ENCODE peak calls at places on chromosomes 12 and 14, in nine cellular contexts. One of them, this sample, is unnamed.

GRCh38 chr12:79766705-79767464 is 76.1 kb upstream of the PAWR start:
- DNase-seq in MCF 10A: no peak
- DNase-seq in astrocyte of the spinal cord: peak
- DNase-seq in bronchial epithelial cell: no peak
- DNase-seq in natural killer cell: no peak
- DNase-seq in cardiac fibroblast: no peak
- DNase-seq in osteoblast: no peak
- DNase-seq in neural progenitor cell: no peak
- DNase-seq in AG04450: no peak
- DNase-seq in this sample: no peak

GRCh38 chr12:69170293-69170692 is 69.1 kb upstream of the CPSF6 start:
- DNase-seq in osteoblast: no peak
- DNase-seq in astrocyte of the spinal cord: no peak
- DNase-seq in cardiac fibroblast: no peak
- DNase-seq in natural killer cell: no peak
- DNase-seq in MCF 10A: no peak
- DNase-seq in AG04450: no peak
- DNase-seq in neural progenitor cell: no peak
- DNase-seq in bronchial epithelial cell: no peak
- DNase-seq in this sample: no peak

GRCh38 chr12:9933966-9934365 is 1.8 kb upstream of the CLEC2A start:
- DNase-seq in cardiac fibroblast: no peak
- DNase-seq in neural progenitor cell: no peak
- DNase-seq in AG04450: no peak
- DNase-seq in osteoblast: no peak
- DNase-seq in bronchial epithelial cell: no peak
- DNase-seq in MCF 10A: no peak
- DNase-seq in astrocyte of the spinal cord: no peak
- DNase-seq in natural killer cell: no peak
- DNase-seq in this sample: no peak

GRCh38 chr14:65241125-65241752 is 138.9 kb upstream of the MAX start:
- DNase-seq in AG04450: no peak
- DNase-seq in neural progenitor cell: no peak
- DNase-seq in MCF 10A: no peak
- DNase-seq in astrocyte of the spinal cord: no peak
- DNase-seq in osteoblast: no peak
- DNase-seq in natural killer cell: no peak
- DNase-seq in cardiac fibroblast: no peak
- DNase-seq in bronchial epithelial cell: no peak
- DNase-seq in this sample: no peak

GRCh38 chr14:105273062-105273461 is 24.7 kb downstream of the BTBD6 start:
- DNase-seq in osteoblast: peak
- DNase-seq in cardiac fibroblast: no peak
- DNase-seq in neural progenitor cell: no peak
- DNase-seq in AG04450: no peak
- DNase-seq in MCF 10A: no peak
- DNase-seq in astrocyte of the spinal cord: no peak
- DNase-seq in bronchial epithelial cell: peak
- DNase-seq in natural killer cell: no peak
- DNase-seq in this sample: no peak

GRCh38 chr12:27525373-27525772 is 1.4 kb downstream of the PPFIBP1 start:
- DNase-seq in AG04450: no peak
- DNase-seq in osteoblast: no peak
- DNase-seq in astrocyte of the spinal cord: peak
- DNase-seq in MCF 10A: peak
- DNase-seq in neural progenitor cell: peak
- DNase-seq in natural killer cell: no peak
- DNase-seq in bronchial epithelial cell: peak
- DNase-seq in cardiac fibroblast: peak
- DNase-seq in this sample: no peak

GRCh38 chr12:32270818-32271710 is 128.3 kb upstream of the FGD4 start:
- DNase-seq in cardiac fibroblast: peak
- DNase-seq in MCF 10A: no peak
- DNase-seq in neural progenitor cell: peak
- DNase-seq in bronchial epithelial cell: peak
- DNase-seq in AG04450: no peak
- DNase-seq in astrocyte of the spinal cord: peak
- DNase-seq in natural killer cell: no peak
- DNase-seq in osteoblast: peak
- DNase-seq in this sample: no peak

GRCh38 chr12:50102186-50102585 is 1.6 kb upstream of the GPD1 start:
- DNase-seq in cardiac fibroblast: no peak
- DNase-seq in bronchial epithelial cell: no peak
- DNase-seq in osteoblast: no peak
- DNase-seq in AG04450: no peak
- DNase-seq in natural killer cell: no peak
- DNase-seq in neural progenitor cell: no peak
- DNase-seq in astrocyte of the spinal cord: no peak
- DNase-seq in MCF 10A: no peak
- DNase-seq in this sample: no peak

GRCh38 chr14:72892103-72892878 is 1.6 kb downstream of the DPF3 start:
- DNase-seq in osteoblast: peak
- DNase-seq in cardiac fibroblast: peak
- DNase-seq in AG04450: no peak
- DNase-seq in bronchial epithelial cell: no peak
- DNase-seq in astrocyte of the spinal cord: peak
- DNase-seq in MCF 10A: no peak
- DNase-seq in neural progenitor cell: peak
- DNase-seq in natural killer cell: no peak
- DNase-seq in this sample: no peak

GRCh38 chr12:32155911-32156585 is 49.4 kb downstream of the BICD1 start:
- DNase-seq in osteoblast: no peak
- DNase-seq in AG04450: no peak
- DNase-seq in astrocyte of the spinal cord: no peak
- DNase-seq in cardiac fibroblast: no peak
- DNase-seq in bronchial epithelial cell: peak
- DNase-seq in MCF 10A: no peak
- DNase-seq in natural killer cell: no peak
- DNase-seq in neural progenitor cell: no peak
- DNase-seq in this sample: no peak

GRCh38 chr12:44873898-44874297 is 2.2 kb downstream of the NELL2 start:
- DNase-seq in neural progenitor cell: no peak
- DNase-seq in osteoblast: peak
- DNase-seq in MCF 10A: peak
- DNase-seq in AG04450: no peak
- DNase-seq in bronchial epithelial cell: no peak
- DNase-seq in natural killer cell: no peak
- DNase-seq in astrocyte of the spinal cord: peak
- DNase-seq in cardiac fibroblast: peak
- DNase-seq in this sample: no peak

GRCh38 chr12:34401659-34402227 is 379.4 kb downstream of the ALG10 start:
- DNase-seq in osteoblast: no peak
- DNase-seq in neural progenitor cell: no peak
- DNase-seq in AG04450: no peak
- DNase-seq in bronchial epithelial cell: no peak
- DNase-seq in cardiac fibroblast: no peak
- DNase-seq in MCF 10A: no peak
- DNase-seq in natural killer cell: peak
- DNase-seq in astrocyte of the spinal cord: no peak
- DNase-seq in this sample: peak

GRCh38 chr12:108371801-108372344 is 32.8 kb upstream of the CMKLR1 start:
- DNase-seq in neural progenitor cell: no peak
- DNase-seq in cardiac fibroblast: peak
- DNase-seq in osteoblast: peak
- DNase-seq in MCF 10A: peak
- DNase-seq in AG04450: no peak
- DNase-seq in natural killer cell: no peak
- DNase-seq in bronchial epithelial cell: no peak
- DNase-seq in astrocyte of the spinal cord: peak
- DNase-seq in this sample: no peak

GRCh38 chr12:20445693-20446092 is 77.4 kb downstream of the PDE3A start:
- DNase-seq in osteoblast: no peak
- DNase-seq in bronchial epithelial cell: no peak
- DNase-seq in cardiac fibroblast: peak
- DNase-seq in AG04450: no peak
- DNase-seq in astrocyte of the spinal cord: peak
- DNase-seq in MCF 10A: no peak
- DNase-seq in natural killer cell: no peak
- DNase-seq in neural progenitor cell: no peak
- DNase-seq in this sample: no peak

DNA sequence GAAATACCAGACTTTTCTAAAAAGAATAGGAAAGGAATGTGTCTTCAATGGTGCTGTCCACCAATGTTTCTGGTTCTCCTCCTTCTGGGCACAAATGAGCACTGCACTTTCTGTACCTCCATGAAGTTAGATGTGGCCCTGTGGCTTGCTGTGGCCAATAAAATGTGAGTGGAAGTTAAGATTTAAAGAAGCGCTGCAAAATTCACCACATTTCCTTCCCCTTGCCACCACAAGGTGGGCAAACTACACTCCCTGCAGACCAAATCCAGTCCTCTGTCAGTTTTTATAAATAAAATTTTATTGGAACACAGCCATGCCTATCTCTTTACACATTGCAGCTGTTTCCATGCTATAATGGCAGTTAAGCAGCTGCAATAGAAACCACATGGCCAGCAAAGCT is 141.4 kb upstream of the TMPO start:
- DNase-seq in astrocyte of the spinal cord: peak
- DNase-seq in natural killer cell: no peak
- DNase-seq in bronchial epithelial cell: no peak
- DNase-seq in osteoblast: no peak
- DNase-seq in neural progenitor cell: peak
- DNase-seq in cardiac fibroblast: peak
- DNase-seq in AG04450: no peak
- DNase-seq in MCF 10A: peak
- DNase-seq in this sample: no peak
- TF ChIP-seq CTCF in astrocyte of the spinal cord: peak
- TF ChIP-seq CTCF in natural killer cell: no peak
- TF ChIP-seq CTCF in bronchial epithelial cell: peak
- TF ChIP-seq CTCF in osteoblast: peak
- TF ChIP-seq CTCF in neural progenitor cell: peak
- TF ChIP-seq CTCF in cardiac fibroblast: peak
- TF ChIP-seq CTCF in AG04450: peak
- TF ChIP-seq CTCF in MCF 10A: no peak
- TF ChIP-seq CTCF in this sample: no peak

GRCh38 chr12:71792599-71792998 is 37.9 kb downstream of the RAB21 start:
- DNase-seq in natural killer cell: no peak
- DNase-seq in MCF 10A: no peak
- DNase-seq in cardiac fibroblast: no peak
- DNase-seq in bronchial epithelial cell: no peak
- DNase-seq in osteoblast: no peak
- DNase-seq in neural progenitor cell: no peak
- DNase-seq in astrocyte of the spinal cord: no peak
- DNase-seq in AG04450: no peak
- DNase-seq in this sample: no peak

GRCh38 chr12:71797506-71797905 is 42.1 kb upstream of the TBC1D15 start:
- DNase-seq in astrocyte of the spinal cord: no peak
- DNase-seq in bronchial epithelial cell: no peak
- DNase-seq in AG04450: no peak
- DNase-seq in cardiac fibroblast: no peak
- DNase-seq in neural progenitor cell: no peak
- DNase-seq in MCF 10A: no peak
- DNase-seq in natural killer cell: no peak
- DNase-seq in osteoblast: no peak
- DNase-seq in this sample: no peak

GRCh38 chr12:71799105-71799504 is 40.5 kb upstream of the TBC1D15 start:
- DNase-seq in AG04450: no peak
- DNase-seq in bronchial epithelial cell: peak
- DNase-seq in natural killer cell: no peak
- DNase-seq in osteoblast: peak
- DNase-seq in astrocyte of the spinal cord: peak
- DNase-seq in neural progenitor cell: peak
- DNase-seq in cardiac fibroblast: peak
- DNase-seq in MCF 10A: peak
- DNase-seq in this sample: no peak

GRCh38 chr12:71800177-71800576 is 39.4 kb upstream of the TBC1D15 start:
- DNase-seq in natural killer cell: no peak
- DNase-seq in astrocyte of the spinal cord: no peak
- DNase-seq in MCF 10A: no peak
- DNase-seq in osteoblast: no peak
- DNase-seq in AG04450: no peak
- DNase-seq in bronchial epithelial cell: no peak
- DNase-seq in neural progenitor cell: no peak
- DNase-seq in cardiac fibroblast: no peak
- DNase-seq in this sample: no peak

GRCh38 chr12:71795901-71796300 is 41.2 kb downstream of the RAB21 start:
- DNase-seq in astrocyte of the spinal cord: no peak
- DNase-seq in MCF 10A: no peak
- DNase-seq in cardiac fibroblast: no peak
- DNase-seq in osteoblast: no peak
- DNase-seq in natural killer cell: no peak
- DNase-seq in bronchial epithelial cell: no peak
- DNase-seq in AG04450: no peak
- DNase-seq in neural progenitor cell: no peak
- DNase-seq in this sample: no peak
- TF ChIP-seq CTCF in astrocyte of the spinal cord: no peak
- TF ChIP-seq CTCF in MCF 10A: no peak
- TF ChIP-seq CTCF in cardiac fibroblast: no peak
- TF ChIP-seq CTCF in osteoblast: no peak
- TF ChIP-seq CTCF in natural killer cell: no peak
- TF ChIP-seq CTCF in bronchial epithelial cell: no peak
- TF ChIP-seq CTCF in AG04450: no peak
- TF ChIP-seq CTCF in neural progenitor cell: no peak
- TF ChIP-seq CTCF in this sample: no peak

DNA sequence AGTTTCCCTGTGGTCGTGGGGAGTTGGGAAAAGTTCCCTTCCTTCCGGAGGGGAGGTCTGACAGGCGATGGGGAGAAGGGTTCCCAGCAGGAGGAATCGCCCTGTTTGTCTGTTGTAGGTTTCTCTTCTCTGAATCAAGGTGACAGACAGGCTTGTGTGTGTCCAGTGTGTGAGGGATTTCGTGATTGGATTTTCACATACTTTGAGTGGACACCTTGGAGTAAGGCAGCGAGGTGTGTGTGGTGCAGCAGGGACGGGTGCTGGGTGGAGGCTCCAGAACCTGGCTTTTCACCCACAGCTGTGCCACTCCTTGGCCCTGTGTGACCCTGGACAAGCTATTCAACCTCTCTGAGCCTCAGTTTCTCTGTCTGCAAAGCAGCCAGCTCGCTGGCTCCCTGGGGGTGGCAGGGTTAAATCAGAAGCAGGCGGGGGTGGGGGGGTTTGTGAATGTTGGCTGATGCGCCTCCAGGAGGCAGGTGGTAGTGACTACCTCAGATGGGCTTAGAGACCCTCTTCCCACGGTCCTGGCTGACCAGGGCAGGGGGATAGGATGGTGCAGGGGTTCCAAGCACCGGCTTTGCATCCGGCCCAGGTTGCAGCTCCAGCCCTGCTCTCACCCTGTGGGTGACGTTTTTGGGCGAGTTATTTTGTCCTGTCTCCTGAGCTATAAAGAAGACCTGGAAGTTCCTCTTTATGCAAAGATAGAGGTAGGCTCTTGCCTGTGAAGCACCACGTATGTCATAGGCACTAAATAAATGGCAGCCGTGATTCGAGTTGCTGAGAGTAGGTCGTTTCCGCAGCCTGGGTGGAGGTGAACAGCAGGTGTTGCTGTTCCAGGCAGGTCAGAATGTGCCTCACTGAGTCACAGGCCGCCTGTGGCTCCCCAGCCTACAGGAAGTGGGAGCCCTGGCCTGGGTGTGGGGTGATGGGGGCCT is 687 bp downstream of the BDKRB2 start:
- DNase-seq in osteoblast: no peak
- DNase-seq in MCF 10A: peak
- DNase-seq in bronchial epithelial cell: peak
- DNase-seq in natural killer cell: no peak
- DNase-seq in astrocyte of the spinal cord: no peak
- DNase-seq in AG04450: no peak
- DNase-seq in cardiac fibroblast: no peak
- DNase-seq in neural progenitor cell: no peak
- DNase-seq in this sample: no peak
- TF ChIP-seq CTCF in osteoblast: no peak
- TF ChIP-seq CTCF in MCF 10A: no peak
- TF ChIP-seq CTCF in bronchial epithelial cell: peak
- TF ChIP-seq CTCF in natural killer cell: no peak
- TF ChIP-seq CTCF in astrocyte of the spinal cord: no peak
- TF ChIP-seq CTCF in AG04450: peak
- TF ChIP-seq CTCF in cardiac fibroblast: no peak
- TF ChIP-seq CTCF in neural progenitor cell: no peak
- TF ChIP-seq CTCF in this sample: no peak

GRCh38 chr12:30795660-30796507 is 41.1 kb upstream of the CAPRIN2 start:
- DNase-seq in natural killer cell: peak
- DNase-seq in cardiac fibroblast: peak
- DNase-seq in MCF 10A: peak
- DNase-seq in AG04450: no peak
- DNase-seq in bronchial epithelial cell: peak
- DNase-seq in astrocyte of the spinal cord: peak
- DNase-seq in osteoblast: peak
- DNase-seq in neural progenitor cell: peak
- DNase-seq in this sample: peak
- TF ChIP-seq CTCF in natural killer cell: no peak
- TF ChIP-seq CTCF in cardiac fibroblast: peak
- TF ChIP-seq CTCF in MCF 10A: no peak
- TF ChIP-seq CTCF in AG04450: peak
- TF ChIP-seq CTCF in bronchial epithelial cell: peak
- TF ChIP-seq CTCF in astrocyte of the spinal cord: no peak
- TF ChIP-seq CTCF in osteoblast: no peak
- TF ChIP-seq CTCF in neural progenitor cell: peak
- TF ChIP-seq CTCF in this sample: no peak

This sample was measured in CD14-positive monocyte.